ENCODE peak calls at places on chromosome 16, in six cellular contexts. X is heart right ventricle; B is WTC11; M is progenitor cell of endocrine pancreas; W is stimulated activated CD8-positive, alpha-beta memory T cell treated with anti-CD3 and anti-CD28 coated beads, Interleukin-2, amount 100 ng/mL, for 1 hour; Z is Calu3. G is an unnamed sample.
A peak's percentile ranks its signal among the peaks of the same experiment; 100 is the strongest.

GRCh38 chr16:77898671-77899211 is 110.4 kb downstream of the VAT1L start:
- DNase-seq in X (no peak), B (no peak), M (no peak), W (no peak), Z (no peak), G (no peak)

GRCh38 chr16:9670058-9670457 is 512.2 kb downstream of the GRIN2A start:
- DNase-seq in X (no peak), B (no peak), M (no peak), W (no peak), Z (no peak), G (no peak)

GRCh38 chr16:49452108-49452507 is 78.5 kb downstream of the C16orf78 start:
- DNase-seq in X (no peak), B (no peak), M (no peak), W (no peak), Z (no peak), G (no peak)

GRCh38 chr16:88754109-88754911 is 30.7 kb downstream of the PIEZO1 start:
- DNase-seq in X (no peak), B (no peak), M (no peak), W (no peak), Z (no peak), G (no peak)

GRCh38 chr16:12255473-12255872 is 278.9 kb downstream of the SNX29 start:
- DNase-seq in X (no peak), B (no peak), M (no peak), W (no peak), Z (no peak), G (no peak)

GRCh38 chr16:74871608-74872007 is 97.0 kb upstream of the FA2H start:
- DNase-seq in X (no peak), B (peak; percentile 71), M (no peak), W (no peak), Z (no peak), G (no peak)

GRCh38 chr16:75801307-75801706 is 75.0 kb upstream of the CPHXL start:
- DNase-seq in X (no peak), B (no peak), M (no peak), W (no peak), Z (no peak), G (no peak)

GRCh38 chr16:2520097-2520783 is at the start of gene AMDHD2:
- DNase-seq in X (peak; percentile 93), B (peak; percentile 86), M (peak; percentile 83), W (peak; percentile 77), Z (peak; percentile 93), G (no peak)

GRCh38 chr16:73879621-73880020 is 417.0 kb upstream of the PSMD7 start:
- DNase-seq in X (no peak), B (no peak), M (no peak), W (no peak), Z (no peak), G (no peak)

GRCh38 chr16:67857547-67858233 is 10.2 kb upstream of the CENPT start:
- DNase-seq in X (peak; percentile 42), B (peak; percentile 51), M (no peak), W (no peak), Z (peak; percentile 91), G (peak; percentile 67)

GRCh38 chr16:79562166-79562823 is 38.2 kb downstream of the MAF start:
- DNase-seq in X (no peak), B (no peak), M (no peak), W (no peak), Z (no peak), G (no peak)

GRCh38 chr16:86566966-86567700 is 504 bp downstream of the FOXC2 start:
- DNase-seq in X (peak; percentile 41), B (peak; percentile 53), M (no peak), W (no peak), Z (peak; percentile 68), G (no peak)

GRCh38 chr16:86306811-86307517 is 203.4 kb upstream of the FOXF1 start:
- DNase-seq in X (no peak), B (no peak), M (no peak), W (no peak), Z (no peak), G (no peak)

GRCh38 chr16:1183235-1183907 is 30.5 kb downstream of the CACNA1H start:
- DNase-seq in X (peak; percentile 67), B (peak; percentile 33), M (no peak), W (no peak), Z (peak; percentile 47), G (no peak)

GRCh38 chr16:57268804-57269800 is 15.4 kb downstream of the PLLP start:
- DNase-seq in X (peak; percentile 70), B (no peak), M (no peak), W (no peak), Z (peak; percentile 81), G (no peak)